ENCODE peak calls at places on chromosome 6, in four cellular contexts. M, J, I and X are unnamed samples.

GRCh38 chr6:225121-225721 is 67.1 kb upstream of the DUSP22 start:
- DNase-seq in M (no peak), I (peak), J (no peak), X (no peak)

GRCh38 chr6:99490608-99491007 is 24.6 kb downstream of the USP45 start:
- DNase-seq in J (no peak), M (no peak), I (no peak), X (no peak)

GRCh38 chr6:6912841-6913240 is 194.9 kb upstream of the RREB1 start:
- DNase-seq in J (no peak), I (no peak), M (no peak), X (no peak)

GRCh38 chr6:85714893-85715530 is 72.3 kb upstream of the SYNCRIP start:
- DNase-seq in M (no peak), J (no peak), I (no peak), X (no peak)

GRCh38 chr6:89792881-89793280 is 26.7 kb downstream of the MDN1 start:
- DNase-seq in M (no peak), J (no peak), I (no peak), X (no peak)

GRCh38 chr6:160039441-160039840 is 70.6 kb downstream of the IGF2R start:
- DNase-seq in M (no peak), I (no peak), J (no peak), X (no peak)

GRCh38 chr6:26312096-26312463 is 52.9 kb upstream of the BTN3A2 start:
- DNase-seq in J (no peak), M (no peak), I (no peak), X (no peak)

GRCh38 chr6:6758915-6759654 is 170.6 kb downstream of the LY86 start:
- DNase-seq in J (no peak), M (peak), I (peak), X (no peak)

GRCh38 chr6:41675992-41676391 is 37.7 kb downstream of the MDFI start:
- DNase-seq in M (no peak), I (no peak), J (no peak), X (no peak)

GRCh38 chr6:2222275-2222842 is 23.0 kb downstream of the GMDS start:
- DNase-seq in M (no peak), J (no peak), I (no peak), X (no peak)

GRCh38 chr6:161444966-161445799 is 171.3 kb upstream of the AGPAT4 start:
- DNase-seq in I (peak), J (no peak), M (no peak), X (no peak)

GRCh38 chr6:98844244-98845161 is 10.1 kb downstream of the POU3F2 start:
- DNase-seq in I (no peak), J (peak), M (no peak), X (no peak)

GRCh38 chr6:45704056-45704790 is 311.4 kb downstream of the CLIC5 start:
- DNase-seq in I (no peak), M (no peak), J (no peak), X (no peak)

GRCh38 chr6:103895136-103895535 is 964.6 kb downstream of the HACE1 start:
- DNase-seq in I (no peak), M (no peak), J (no peak), X (no peak)

GRCh38 chr6:40774932-40775331 is 187.8 kb upstream of the LRFN2 start:
- DNase-seq in J (no peak), I (no peak), M (no peak), X (no peak)

GRCh38 chr6:24274441-24275083 is 83.3 kb downstream of the DCDC2 start:
- DNase-seq in J (no peak), I (no peak), M (no peak), X (no peak)

GRCh38 chr6:20448828-20449227 is 47.1 kb downstream of the E2F3 start:
- DNase-seq in I (no peak), J (no peak), M (no peak), X (no peak)
- H3K27ac ChIP-seq in I (no peak), J (no peak), M (no peak), X (no peak)

GRCh38 chr6:11497881-11498280 is 39.7 kb upstream of the TMEM170B start:
- DNase-seq in I (no peak), J (peak), M (no peak), X (no peak)
- H3K27ac ChIP-seq in I (no peak), J (no peak), M (no peak), X (no peak)

GRCh38 chr6:140931581-140931980 is 1201.1 kb upstream of the GJE1 start:
- DNase-seq in M (no peak), J (no peak), I (no peak), X (no peak)
- H3K27ac ChIP-seq in M (no peak), J (no peak), I (no peak), X (no peak)

DNA sequence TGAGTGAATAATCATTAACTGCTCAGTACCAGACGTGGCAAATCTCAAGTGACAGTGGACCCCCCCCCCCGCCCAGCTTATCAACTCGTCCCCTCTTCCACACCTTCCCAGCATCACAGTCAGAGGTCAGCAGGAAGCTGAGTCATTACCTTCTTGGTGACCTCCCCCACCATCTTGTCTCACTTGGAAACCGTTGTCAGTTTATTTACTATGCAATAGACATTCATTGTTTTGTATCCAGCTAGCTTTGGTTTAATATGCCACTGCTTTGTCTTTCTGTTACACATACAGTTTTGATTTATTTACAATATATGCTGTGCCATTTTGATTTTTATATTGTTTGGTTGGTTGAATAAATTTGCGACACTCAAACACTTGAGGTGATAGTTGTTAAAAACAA is 158.1 kb downstream of the QKI start:
- DNase-seq in I (no peak), M (no peak), J (no peak), X (no peak)
- H3K27ac ChIP-seq in I (no peak), M (no peak), J (peak), X (peak)

DNA sequence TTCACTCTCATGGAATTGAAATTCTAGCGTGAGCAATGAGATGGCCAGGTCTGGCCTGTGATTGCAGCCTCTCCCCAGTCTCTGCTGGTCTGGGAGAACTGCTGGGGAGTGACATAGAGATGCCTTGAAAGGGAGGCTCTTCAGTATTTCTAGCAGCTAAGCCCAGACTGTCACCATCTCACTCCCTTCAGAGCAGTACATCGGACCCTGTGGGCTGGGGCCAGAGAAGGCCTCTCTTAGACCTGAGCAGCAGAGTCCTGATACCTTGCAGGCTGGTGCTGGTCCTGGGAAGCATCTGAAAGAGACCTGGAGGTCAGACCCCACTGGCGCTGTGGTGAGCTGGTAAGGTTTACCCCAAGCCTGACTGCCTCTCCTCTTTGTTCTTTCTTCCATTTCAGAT is 87.4 kb downstream of the TCP11 start:
- DNase-seq in M (no peak), I (no peak), J (no peak), X (no peak)
- H3K27ac ChIP-seq in M (peak), I (peak), J (peak), X (no peak)